ENCODE peak calls at places on chromosomes 2 and 18, in nine cellular contexts. One of them, this sample, is unnamed.

GRCh38 chr2:225103737-225104141 is 61.5 kb upstream of the DOCK10 start:
- DNase-seq in GM13976: no peak
- DNase-seq in GM23338: no peak
- DNase-seq in adrenal gland: no peak
- DNase-seq in type B pancreatic cell: no peak
- DNase-seq in transverse colon: no peak
- DNase-seq in cardiac muscle cell: no peak
- DNase-seq in GM10248: no peak
- DNase-seq in PC-3: peak; percentile 73
- DNase-seq in this sample: peak; percentile 11

GRCh38 chr2:84807063-84807485 is 73.8 kb downstream of the TRABD2A start:
- DNase-seq in GM13976: no peak
- DNase-seq in GM23338: no peak
- DNase-seq in adrenal gland: peak; percentile 29
- DNase-seq in type B pancreatic cell: no peak
- DNase-seq in transverse colon: peak; percentile 20
- DNase-seq in cardiac muscle cell: no peak
- DNase-seq in GM10248: no peak
- DNase-seq in PC-3: peak; percentile 95
- DNase-seq in this sample: peak; percentile 95

GRCh38 chr2:241773511-241774418 is 2.9 kb upstream of the GAL3ST2 start:
- DNase-seq in GM13976: peak; percentile 28
- DNase-seq in GM23338: no peak
- DNase-seq in adrenal gland: peak; percentile 0
- DNase-seq in type B pancreatic cell: peak; percentile 66
- DNase-seq in transverse colon: peak; percentile 87
- DNase-seq in cardiac muscle cell: no peak
- DNase-seq in GM10248: no peak
- DNase-seq in PC-3: no peak
- DNase-seq in this sample: no peak

GRCh38 chr18:49813071-49813320 is 337 bp downstream of the ACAA2 start:
- DNase-seq in GM13976: peak; percentile 48
- DNase-seq in GM23338: peak; percentile 60
- DNase-seq in adrenal gland: peak; percentile 40
- DNase-seq in type B pancreatic cell: no peak
- DNase-seq in transverse colon: peak; percentile 43
- DNase-seq in cardiac muscle cell: peak; percentile 56
- DNase-seq in GM10248: peak; percentile 31
- DNase-seq in PC-3: no peak
- DNase-seq in this sample: peak; percentile 35

GRCh38 chr2:155125585-155126230 is 427.2 kb downstream of the KCNJ3 start:
- DNase-seq in GM13976: no peak
- DNase-seq in GM23338: no peak
- DNase-seq in adrenal gland: no peak
- DNase-seq in type B pancreatic cell: no peak
- DNase-seq in transverse colon: no peak
- DNase-seq in cardiac muscle cell: no peak
- DNase-seq in GM10248: no peak
- DNase-seq in PC-3: no peak
- DNase-seq in this sample: no peak

GRCh38 chr2:3624059-3624794 is 29.3 kb downstream of the COLEC11 start:
- DNase-seq in GM13976: peak; percentile 67
- DNase-seq in GM23338: no peak
- DNase-seq in adrenal gland: no peak
- DNase-seq in type B pancreatic cell: no peak
- DNase-seq in transverse colon: no peak
- DNase-seq in cardiac muscle cell: no peak
- DNase-seq in GM10248: no peak
- DNase-seq in PC-3: no peak
- DNase-seq in this sample: no peak

GRCh38 chr2:223846524-223846923 is 9.1 kb upstream of the AP1S3 start:
- DNase-seq in GM13976: no peak
- DNase-seq in GM23338: no peak
- DNase-seq in adrenal gland: no peak
- DNase-seq in type B pancreatic cell: no peak
- DNase-seq in transverse colon: no peak
- DNase-seq in cardiac muscle cell: no peak
- DNase-seq in GM10248: no peak
- DNase-seq in PC-3: peak; percentile 30
- DNase-seq in this sample: no peak

GRCh38 chr18:55534547-55534946 is 53.4 kb downstream of the TCF4 start:
- DNase-seq in GM13976: no peak
- DNase-seq in GM23338: no peak
- DNase-seq in adrenal gland: no peak
- DNase-seq in type B pancreatic cell: no peak
- DNase-seq in transverse colon: no peak
- DNase-seq in cardiac muscle cell: no peak
- DNase-seq in GM10248: no peak
- DNase-seq in PC-3: no peak
- DNase-seq in this sample: no peak

GRCh38 chr18:12015697-12016062 is 34.4 kb downstream of the IMPA2 start:
- DNase-seq in GM13976: no peak
- DNase-seq in GM23338: no peak
- DNase-seq in adrenal gland: peak; percentile 30
- DNase-seq in type B pancreatic cell: no peak
- DNase-seq in transverse colon: peak; percentile 85
- DNase-seq in cardiac muscle cell: no peak
- DNase-seq in GM10248: no peak
- DNase-seq in PC-3: peak; percentile 43
- DNase-seq in this sample: peak; percentile 94

GRCh38 chr2:118539290-118539689 is 308.2 kb downstream of the EN1 start:
- DNase-seq in GM13976: no peak
- DNase-seq in GM23338: peak; percentile 78
- DNase-seq in adrenal gland: peak; percentile 34
- DNase-seq in type B pancreatic cell: no peak
- DNase-seq in transverse colon: no peak
- DNase-seq in cardiac muscle cell: peak; percentile 52
- DNase-seq in GM10248: no peak
- DNase-seq in PC-3: peak; percentile 57
- DNase-seq in this sample: peak; percentile 36

GRCh38 chr2:201482543-201482942 is 31.0 kb downstream of the STRADB start:
- DNase-seq in GM13976: no peak
- DNase-seq in GM23338: no peak
- DNase-seq in adrenal gland: no peak
- DNase-seq in type B pancreatic cell: no peak
- DNase-seq in transverse colon: no peak
- DNase-seq in cardiac muscle cell: no peak
- DNase-seq in GM10248: no peak
- DNase-seq in PC-3: no peak
- DNase-seq in this sample: no peak

GRCh38 chr2:96485350-96485749 is 19.8 kb downstream of the NEURL3 start:
- DNase-seq in GM13976: no peak
- DNase-seq in GM23338: no peak
- DNase-seq in adrenal gland: no peak
- DNase-seq in type B pancreatic cell: peak; percentile 40
- DNase-seq in transverse colon: no peak
- DNase-seq in cardiac muscle cell: no peak
- DNase-seq in GM10248: no peak
- DNase-seq in PC-3: no peak
- DNase-seq in this sample: no peak

GRCh38 chr2:110832740-110833139 is 100.4 kb downstream of the ACOXL start:
- DNase-seq in GM13976: no peak
- DNase-seq in GM23338: no peak
- DNase-seq in adrenal gland: no peak
- DNase-seq in type B pancreatic cell: no peak
- DNase-seq in transverse colon: no peak
- DNase-seq in cardiac muscle cell: no peak
- DNase-seq in GM10248: no peak
- DNase-seq in PC-3: peak; percentile 14
- DNase-seq in this sample: no peak

GRCh38 chr2:159677654-159678053 is 34.7 kb upstream of the MARCHF7 start:
- DNase-seq in GM13976: peak; percentile 19
- DNase-seq in GM23338: no peak
- DNase-seq in adrenal gland: no peak
- DNase-seq in type B pancreatic cell: no peak
- DNase-seq in transverse colon: no peak
- DNase-seq in cardiac muscle cell: no peak
- DNase-seq in GM10248: no peak
- DNase-seq in PC-3: peak; percentile 30
- DNase-seq in this sample: peak; percentile 9

GRCh38 chr2:48250943-48251342 is 279.0 kb upstream of the STON1 start:
- DNase-seq in GM13976: no peak
- DNase-seq in GM23338: no peak
- DNase-seq in adrenal gland: peak; percentile 5
- DNase-seq in type B pancreatic cell: no peak
- DNase-seq in transverse colon: no peak
- DNase-seq in cardiac muscle cell: no peak
- DNase-seq in GM10248: no peak
- DNase-seq in PC-3: no peak
- DNase-seq in this sample: peak; percentile 82

GRCh38 chr2:240570531-240571313 is 2.4 kb downstream of the RNPEPL1 start:
- DNase-seq in GM13976: no peak
- DNase-seq in GM23338: no peak
- DNase-seq in adrenal gland: no peak
- DNase-seq in type B pancreatic cell: no peak
- DNase-seq in transverse colon: peak; percentile 7
- DNase-seq in cardiac muscle cell: no peak
- DNase-seq in GM10248: no peak
- DNase-seq in PC-3: no peak
- DNase-seq in this sample: no peak

GRCh38 chr2:154992826-154993225 is 294.3 kb downstream of the KCNJ3 start:
- DNase-seq in GM13976: no peak
- DNase-seq in GM23338: no peak
- DNase-seq in adrenal gland: no peak
- DNase-seq in type B pancreatic cell: no peak
- DNase-seq in transverse colon: no peak
- DNase-seq in cardiac muscle cell: no peak
- DNase-seq in GM10248: no peak
- DNase-seq in PC-3: no peak
- DNase-seq in this sample: no peak

GRCh38 chr18:57806891-57807280 is 3.8 kb upstream of the ATP8B1 start:
- DNase-seq in GM13976: no peak
- DNase-seq in GM23338: no peak
- DNase-seq in adrenal gland: peak; percentile 80
- DNase-seq in type B pancreatic cell: no peak
- DNase-seq in transverse colon: no peak
- DNase-seq in cardiac muscle cell: no peak
- DNase-seq in GM10248: no peak
- DNase-seq in PC-3: peak; percentile 85
- DNase-seq in this sample: peak; percentile 71

GRCh38 chr18:36649205-36649604 is 179.6 kb downstream of the TPGS2 start:
- DNase-seq in GM13976: no peak
- DNase-seq in GM23338: peak; percentile 30
- DNase-seq in adrenal gland: no peak
- DNase-seq in type B pancreatic cell: peak; percentile 20
- DNase-seq in transverse colon: no peak
- DNase-seq in cardiac muscle cell: no peak
- DNase-seq in GM10248: no peak
- DNase-seq in PC-3: no peak
- DNase-seq in this sample: no peak
- TF ChIP-seq CTCF in GM13976: no peak
- TF ChIP-seq CTCF in GM23338: peak; percentile 18
- TF ChIP-seq CTCF in adrenal gland: no peak
- TF ChIP-seq CTCF in type B pancreatic cell: no peak
- TF ChIP-seq CTCF in transverse colon: no peak
- TF ChIP-seq CTCF in cardiac muscle cell: no peak
- TF ChIP-seq CTCF in GM10248: no peak
- TF ChIP-seq CTCF in PC-3: no peak
- TF ChIP-seq CTCF in this sample: no peak

GRCh38 chr2:197596751-197597150 is 78.6 kb downstream of the RFTN2 start:
- DNase-seq in GM13976: no peak
- DNase-seq in GM23338: no peak
- DNase-seq in adrenal gland: no peak
- DNase-seq in type B pancreatic cell: no peak
- DNase-seq in transverse colon: no peak
- DNase-seq in cardiac muscle cell: no peak
- DNase-seq in GM10248: no peak
- DNase-seq in PC-3: no peak
- DNase-seq in this sample: no peak

GRCh38 chr2:197604117-197604516 is 71.3 kb downstream of the RFTN2 start:
- DNase-seq in GM13976: no peak
- DNase-seq in GM23338: no peak
- DNase-seq in adrenal gland: no peak
- DNase-seq in type B pancreatic cell: no peak
- DNase-seq in transverse colon: no peak
- DNase-seq in cardiac muscle cell: no peak
- DNase-seq in GM10248: no peak
- DNase-seq in PC-3: no peak
- DNase-seq in this sample: no peak

GRCh38 chr2:197600306-197600705 is 75.1 kb downstream of the RFTN2 start:
- DNase-seq in GM13976: no peak
- DNase-seq in GM23338: no peak
- DNase-seq in adrenal gland: no peak
- DNase-seq in type B pancreatic cell: no peak
- DNase-seq in transverse colon: no peak
- DNase-seq in cardiac muscle cell: no peak
- DNase-seq in GM10248: no peak
- DNase-seq in PC-3: no peak
- DNase-seq in this sample: no peak

GRCh38 chr2:197598450-197598849 is 76.9 kb downstream of the RFTN2 start:
- DNase-seq in GM13976: no peak
- DNase-seq in GM23338: no peak
- DNase-seq in adrenal gland: no peak
- DNase-seq in type B pancreatic cell: no peak
- DNase-seq in transverse colon: no peak
- DNase-seq in cardiac muscle cell: no peak
- DNase-seq in GM10248: no peak
- DNase-seq in PC-3: no peak
- DNase-seq in this sample: no peak

GRCh38 chr2:197599285-197599965 is 76.0 kb downstream of the RFTN2 start:
- DNase-seq in GM13976: peak; percentile 57
- DNase-seq in GM23338: peak; percentile 82
- DNase-seq in adrenal gland: peak; percentile 27
- DNase-seq in type B pancreatic cell: no peak
- DNase-seq in transverse colon: no peak
- DNase-seq in cardiac muscle cell: no peak
- DNase-seq in GM10248: peak; percentile 51
- DNase-seq in PC-3: peak; percentile 69
- DNase-seq in this sample: peak; percentile 87
- TF ChIP-seq CTCF in GM13976: peak; percentile 12
- TF ChIP-seq CTCF in GM23338: peak; percentile 58
- TF ChIP-seq CTCF in adrenal gland: peak; percentile 33
- TF ChIP-seq CTCF in type B pancreatic cell: peak; percentile 57
- TF ChIP-seq CTCF in transverse colon: no peak
- TF ChIP-seq CTCF in cardiac muscle cell: peak; percentile 42
- TF ChIP-seq CTCF in GM10248: peak; percentile 24
- TF ChIP-seq CTCF in PC-3: peak; percentile 56
- TF ChIP-seq CTCF in this sample: peak; percentile 25

GRCh38 chr2:173720310-173720709 is 244.9 kb downstream of the SP3 start:
- DNase-seq in GM13976: no peak
- DNase-seq in GM23338: no peak
- DNase-seq in adrenal gland: peak; percentile 1
- DNase-seq in type B pancreatic cell: no peak
- DNase-seq in transverse colon: no peak
- DNase-seq in cardiac muscle cell: no peak
- DNase-seq in GM10248: no peak
- DNase-seq in PC-3: peak; percentile 13
- DNase-seq in this sample: peak; percentile 42
- TF ChIP-seq CTCF in GM13976: no peak
- TF ChIP-seq CTCF in GM23338: no peak
- TF ChIP-seq CTCF in adrenal gland: no peak
- TF ChIP-seq CTCF in type B pancreatic cell: peak; percentile 26
- TF ChIP-seq CTCF in transverse colon: no peak
- TF ChIP-seq CTCF in cardiac muscle cell: peak; percentile 28
- TF ChIP-seq CTCF in GM10248: no peak
- TF ChIP-seq CTCF in PC-3: no peak
- TF ChIP-seq CTCF in this sample: no peak

DNA sequence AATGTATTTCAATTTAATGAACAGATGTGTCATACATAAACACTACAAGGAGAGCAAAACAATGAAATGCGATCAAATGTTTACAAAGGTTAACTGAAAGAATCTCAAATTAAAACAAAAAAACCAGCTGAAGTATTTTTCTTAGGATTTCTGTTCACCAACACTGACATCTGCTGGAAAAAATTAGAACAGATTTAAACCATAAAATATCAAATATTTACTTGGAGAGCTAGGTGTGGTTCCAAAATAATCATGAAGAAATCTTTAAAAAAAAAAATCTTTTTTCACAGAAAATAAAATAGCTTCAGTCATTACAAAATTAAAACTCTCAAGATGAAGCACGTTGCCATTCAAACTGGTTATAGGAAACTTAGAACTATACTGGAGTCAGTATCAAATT is 13.8 kb downstream of the MMADHC start:
- DNase-seq in GM13976: no peak
- DNase-seq in GM23338: no peak
- DNase-seq in adrenal gland: no peak
- DNase-seq in type B pancreatic cell: no peak
- DNase-seq in transverse colon: no peak
- DNase-seq in cardiac muscle cell: no peak
- DNase-seq in GM10248: no peak
- DNase-seq in PC-3: peak; percentile 46
- DNase-seq in this sample: no peak
- TF ChIP-seq CTCF in GM13976: no peak
- TF ChIP-seq CTCF in GM23338: peak; percentile 30
- TF ChIP-seq CTCF in adrenal gland: peak; percentile 39
- TF ChIP-seq CTCF in type B pancreatic cell: peak; percentile 71
- TF ChIP-seq CTCF in transverse colon: peak; percentile 44
- TF ChIP-seq CTCF in cardiac muscle cell: peak; percentile 35
- TF ChIP-seq CTCF in GM10248: peak; percentile 25
- TF ChIP-seq CTCF in PC-3: peak; percentile 59
- TF ChIP-seq CTCF in this sample: peak; percentile 35

This sample was measured in MCF 10A.